ENCODE peak calls at places on chromosome X, in nine cellular contexts. G is tibial artery, L is GM23338, F is psoas muscle, K is Caco-2, T is endothelial cell of umbilical vein, E is uterus, N is lower leg skin, X is heart right ventricle. W is an unnamed sample.

GRCh38 chrX:103839404-103839803 is 7.3 kb upstream of the RAB9B start:
- DNase-seq in X (no peak), K (no peak), F (no peak), N (no peak), L (no peak), G (no peak), T (no peak), E (no peak), W (no peak)

GRCh38 chrX:14922437-14922836 is 49.2 kb downstream of the MOSPD2 start:
- DNase-seq in F (no peak), N (no peak), L (no peak), K (no peak), T (no peak), E (no peak), X (no peak), G (no peak), W (no peak)

GRCh38 chrX:130575831-130576404 is 174.1 kb downstream of the RBMX2 start:
- DNase-seq in X (peak; percentile 4), L (peak; percentile 66), K (no peak), N (no peak), T (peak; percentile 35), E (peak; percentile 19), F (peak; percentile 16), G (peak; percentile 20), W (peak; percentile 34)

GRCh38 chrX:132612990-132613564 is 124.2 kb upstream of the MBNL3 start:
- DNase-seq in G (peak; percentile 22), L (peak; percentile 65), E (peak; percentile 18), K (peak; percentile 46), T (peak; percentile 24), F (peak; percentile 45), X (peak; percentile 4), N (no peak), W (peak; percentile 62)

GRCh38 chrX:51144828-51145442 is 187.7 kb upstream of the NUDT10 start:
- DNase-seq in L (peak; percentile 80), E (no peak), N (no peak), G (no peak), K (peak; percentile 41), X (no peak), F (no peak), T (peak; percentile 13), W (peak; percentile 47)

GRCh38 chrX:96770315-96770714 is 85.7 kb downstream of the DIAPH2 start:
- DNase-seq in K (no peak), F (no peak), N (no peak), L (peak; percentile 5), X (no peak), E (no peak), G (no peak), T (peak; percentile 9), W (no peak)

GRCh38 chrX:37825225-37825842 is 22.0 kb downstream of the DYNLT3 start:
- DNase-seq in K (peak; percentile 32), L (peak; percentile 59), T (peak; percentile 33), G (peak; percentile 39), E (peak; percentile 13), F (no peak), X (peak; percentile 5), N (peak; percentile 15), W (peak; percentile 37)

GRCh38 chrX:68714856-68715255 is 67.4 kb downstream of the STARD8 start:
- DNase-seq in G (no peak), X (no peak), E (no peak), L (no peak), K (no peak), F (no peak), T (no peak), N (no peak), W (no peak)

GRCh38 chrX:63889001-63889400 is 104.0 kb upstream of the ARHGEF9 start:
- DNase-seq in E (no peak), G (no peak), N (no peak), L (no peak), X (no peak), K (no peak), F (no peak), T (no peak), W (no peak)

GRCh38 chrX:40201486-40201885 is 103.7 kb upstream of the BCOR start:
- DNase-seq in T (no peak), N (no peak), K (no peak), E (no peak), L (no peak), G (no peak), F (no peak), X (no peak), W (no peak)

GRCh38 chrX:21723097-21723496 is 34.8 kb downstream of the SMPX start:
- DNase-seq in L (peak; percentile 24), X (no peak), T (no peak), N (no peak), K (peak; percentile 31), G (no peak), F (no peak), E (no peak), W (peak; percentile 63)

GRCh38 chrX:23745786-23746185 is 2.7 kb upstream of the ACOT9 start:
- DNase-seq in K (no peak), T (peak; percentile 83), X (no peak), L (no peak), G (no peak), N (no peak), F (no peak), E (no peak), W (no peak)

GRCh38 chrX:153722704-153723350 is 1.4 kb downstream of the BCAP31 start:
- DNase-seq in N (no peak), T (peak; percentile 33), L (no peak), X (no peak), E (no peak), F (no peak), K (peak; percentile 44), G (no peak), W (no peak)

GRCh38 chrX:153724252-153725038 is at the start of the genes ABCD1 and BCAP31:
- DNase-seq in K (peak; percentile 89), T (peak; percentile 84), E (peak; percentile 88), N (peak; percentile 79), F (peak; percentile 89), G (peak; percentile 85), X (peak; percentile 89), L (peak; percentile 84), W (peak; percentile 89)

GRCh38 chrX:153725039-153725831 is 579 bp downstream of the ABCD1 start:
- DNase-seq in F (no peak), T (no peak), E (no peak), G (no peak), K (no peak), N (no peak), L (peak; percentile 38), X (no peak), W (no peak)

GRCh38 chrX:153725832-153726285 is 1.2 kb downstream of the ABCD1 start:
- DNase-seq in L (no peak), E (peak; percentile 37), K (no peak), T (no peak), F (no peak), X (no peak), G (no peak), N (no peak), W (no peak)

DNA sequence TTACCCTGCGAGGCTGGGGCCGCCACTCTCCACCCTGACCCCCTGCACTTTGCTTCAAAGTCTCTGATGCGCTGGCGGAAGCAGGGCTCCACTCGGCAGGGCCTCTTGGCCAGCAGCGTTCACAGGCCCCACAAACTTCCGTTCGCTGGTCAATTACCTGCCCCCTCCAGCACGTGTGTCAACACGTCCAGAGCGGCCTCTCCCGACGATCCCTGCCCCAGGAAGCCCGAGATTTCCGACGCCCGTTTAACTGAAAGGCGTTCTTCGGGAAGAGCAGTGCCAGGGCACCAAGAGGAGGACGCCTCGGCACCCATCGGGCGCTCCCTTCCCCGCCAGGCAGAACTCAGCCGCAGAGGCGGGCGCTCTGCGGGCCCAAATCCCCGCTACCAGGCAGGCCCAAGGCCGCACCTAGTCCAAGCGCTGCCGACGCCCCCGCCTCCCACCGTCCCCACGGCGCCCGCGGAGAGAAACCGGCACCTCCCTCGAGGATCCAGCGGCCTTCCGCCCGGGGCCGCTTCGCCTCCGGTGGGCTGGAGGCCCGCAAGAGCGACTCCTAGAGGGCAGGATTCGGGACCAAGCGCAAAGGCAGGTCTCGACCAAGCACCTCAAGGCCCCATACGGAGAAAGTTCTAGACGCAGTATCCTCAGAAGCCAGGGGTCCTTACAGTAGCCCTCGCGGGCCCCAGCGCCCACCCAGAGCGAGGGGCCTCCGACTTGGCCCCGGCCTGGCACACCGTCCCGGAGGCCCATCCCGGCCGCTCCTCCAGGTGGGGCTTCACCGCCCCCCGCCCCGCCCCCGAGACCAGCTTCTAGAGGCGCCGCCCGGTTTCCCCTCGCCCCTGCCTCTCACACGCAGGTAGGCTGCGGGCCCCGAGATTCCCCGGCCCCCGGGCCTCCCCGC is 586 bp downstream of the BCAP31 start:
- DNase-seq in T (peak; percentile 51), L (peak; percentile 56), E (peak; percentile 44), F (no peak), X (peak; percentile 18), K (peak; percentile 49), G (no peak), N (no peak), W (peak; percentile 60)
- TF ChIP-seq CTCF in T (peak; percentile 48), L (peak; percentile 36), E (no peak), F (peak; percentile 7), X (peak; percentile 11), K (peak; percentile 17), G (no peak), N (no peak), W (no peak)

GRCh38 chrX:42544883-42545282 is 233.1 kb downstream of the PPP1R2C start:
- DNase-seq in F (no peak), X (no peak), T (no peak), N (no peak), K (no peak), G (no peak), E (no peak), L (no peak), W (no peak)
- TF ChIP-seq CTCF in F (no peak), X (no peak), T (no peak), N (no peak), K (no peak), G (no peak), E (no peak), L (no peak), W (no peak)

DNA sequence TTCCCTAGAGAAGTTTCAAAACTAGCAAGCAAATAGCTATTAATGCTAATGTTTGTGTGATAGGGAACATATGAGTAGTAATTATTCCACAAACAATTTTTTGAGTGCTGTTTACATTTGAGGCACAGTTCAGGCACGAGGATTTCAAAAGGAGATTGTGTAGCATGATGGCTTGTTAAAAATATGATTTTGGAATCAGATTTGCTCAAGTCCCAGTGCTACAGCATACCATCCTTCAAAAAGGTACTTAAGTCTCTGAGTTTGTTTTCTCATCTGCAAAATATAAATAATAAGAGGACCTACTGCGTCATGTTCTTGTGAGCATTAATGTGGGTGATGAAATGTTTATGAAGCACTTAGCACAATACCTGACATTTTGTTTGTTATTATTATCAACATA is 11.3 kb downstream of the TLR8 start:
- DNase-seq in E (no peak), K (no peak), F (no peak), X (no peak), N (no peak), L (no peak), G (no peak), T (no peak), W (no peak)
- TF ChIP-seq CTCF in E (no peak), K (no peak), F (no peak), X (no peak), N (no peak), L (no peak), G (no peak), T (no peak), W (no peak)

GRCh38 chrX:18206657-18207056 is 14.0 kb downstream of the BEND2 start:
- DNase-seq in G (no peak), K (no peak), L (no peak), E (no peak), F (no peak), T (no peak), X (no peak), N (no peak), W (no peak)

DNA sequence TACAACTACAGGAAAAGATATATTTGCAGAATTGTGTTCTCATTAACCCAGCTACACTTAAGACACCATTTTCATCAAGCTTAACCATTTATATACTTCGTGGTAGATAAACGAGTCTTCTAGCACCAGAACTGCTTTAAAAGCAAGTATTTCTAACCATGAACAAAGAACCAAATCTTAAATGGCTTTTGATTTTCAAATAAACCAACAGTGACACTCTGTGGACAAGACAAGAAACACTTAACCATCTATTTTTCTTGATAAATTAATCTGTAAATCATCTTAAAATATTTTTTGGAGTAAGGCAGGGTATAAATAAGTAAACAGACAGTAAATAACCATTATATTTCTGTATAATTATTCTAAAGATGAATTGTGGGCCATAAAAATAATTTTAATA is 10.2 kb downstream of the BEND2 start:
- DNase-seq in K (no peak), L (peak; percentile 26), T (no peak), N (no peak), E (no peak), F (no peak), X (no peak), G (no peak), W (no peak)
- TF ChIP-seq CTCF in K (no peak), L (peak; percentile 44), T (no peak), N (no peak), E (peak; percentile 17), F (no peak), X (peak; percentile 31), G (peak; percentile 15), W (peak; percentile 27)